ENCODE peak calls at places on chromosome 14, in five cellular contexts. X is lower leg skin, Q is GM06990, P is astrocyte, Z is fibroblast of villous mesenchyme. R is an unnamed sample.

GRCh38 chr14:32711103-32711680 is 227.5 kb upstream of the NPAS3 start:
- DNase-seq in P (peak), Z (peak), X (peak), Q (no peak), R (peak)

GRCh38 chr14:100775831-100776591 is 49.3 kb downstream of the DLK1 start:
- DNase-seq in Z (peak), Q (no peak), X (no peak), P (no peak), R (no peak)

GRCh38 chr14:106491851-106492250 is 965.5 kb downstream of the TMEM121 start:
- DNase-seq in X (no peak), Z (peak), P (no peak), Q (no peak), R (no peak)

GRCh38 chr14:105527381-105528196 is 1.2 kb downstream of the TMEM121 start:
- DNase-seq in P (no peak), Z (no peak), X (no peak), Q (no peak), R (no peak)

GRCh38 chr14:37145395-37145794 is 27.0 kb downstream of the SLC25A21 start:
- DNase-seq in X (no peak), Q (no peak), Z (no peak), P (no peak), R (no peak)

GRCh38 chr14:52052991-52053390 is 15.9 kb downstream of the NID2 start:
- DNase-seq in Z (peak), X (no peak), Q (no peak), P (peak), R (no peak)

GRCh38 chr14:37037636-37038387 is 134.6 kb downstream of the SLC25A21 start:
- DNase-seq in P (no peak), Q (no peak), X (no peak), Z (no peak), R (no peak)

GRCh38 chr14:23294734-23295561 is 7.7 kb downstream of the PPP1R3E start:
- DNase-seq in X (no peak), P (no peak), Q (no peak), Z (peak), R (peak)

GRCh38 chr14:55955175-55955574 is 163.0 kb upstream of the PELI2 start:
- DNase-seq in P (no peak), Q (no peak), Z (no peak), X (no peak), R (no peak)

GRCh38 chr14:42110167-42110566 is 503.5 kb downstream of the LRFN5 start:
- DNase-seq in Z (peak), P (peak), Q (no peak), X (no peak), R (peak)

GRCh38 chr14:104362761-104363605 is 216.6 kb upstream of the C14orf180 start:
- DNase-seq in Q (no peak), Z (no peak), X (no peak), P (no peak), R (no peak)

GRCh38 chr14:58828298-58828697 is 190.5 kb downstream of the DACT1 start:
- DNase-seq in Q (no peak), X (no peak), P (no peak), Z (no peak), R (no peak)

GRCh38 chr14:47857646-47858045 is 182.2 kb upstream of the MDGA2 start:
- DNase-seq in Z (no peak), Q (no peak), X (no peak), P (no peak), R (no peak)

GRCh38 chr14:36295642-36296627 is 24.5 kb downstream of the MBIP start:
- DNase-seq in Z (peak), P (no peak), Q (no peak), X (no peak), R (no peak)

GRCh38 chr14:53368714-53369191 is 215.6 kb upstream of the DDHD1 start:
- DNase-seq in Z (peak), Q (peak), X (no peak), P (peak), R (no peak)

GRCh38 chr14:23141706-23142467 is 22.8 kb upstream of the CEBPE start:
- DNase-seq in Q (no peak), X (no peak), Z (peak), P (peak), R (no peak)

GRCh38 chr14:57382283-57382682 is 8.1 kb upstream of the NAA30 start:
- DNase-seq in P (peak), Q (no peak), X (no peak), Z (peak), R (no peak)

GRCh38 chr14:80117876-80118275 is 93.4 kb downstream of the DIO2 start:
- DNase-seq in Q (no peak), P (no peak), X (no peak), Z (no peak), R (no peak)

GRCh38 chr14:61460853-61461611 is 139.7 kb downstream of the PRKCH start:
- DNase-seq in Q (no peak), X (peak), Z (no peak), P (no peak), R (no peak)

GRCh38 chr14:65229431-65230286 is 127.3 kb upstream of the MAX start:
- DNase-seq in Q (no peak), X (peak), P (peak), Z (peak), R (peak)

GRCh38 chr14:67423424-67423823 is 11.5 kb upstream of the PLEK2 start:
- DNase-seq in Z (no peak), Q (no peak), P (no peak), X (no peak), R (no peak)

GRCh38 chr14:73757876-73758391 is 43.8 kb upstream of the PNMA1 start:
- DNase-seq in Q (no peak), Z (no peak), X (peak), P (no peak), R (no peak)

GRCh38 chr14:86708846-86709339 is 1178.9 kb downstream of the FLRT2 start:
- DNase-seq in Q (no peak), P (no peak), X (no peak), Z (peak), R (no peak)

GRCh38 chr14:100610511-100611217 is 23.4 kb upstream of the BEGAIN start:
- DNase-seq in P (peak), Q (no peak), Z (no peak), X (no peak), R (no peak)

GRCh38 chr14:39426605-39427004 is 5.6 kb downstream of the FBXO33 start:
- DNase-seq in P (peak), Q (no peak), X (no peak), Z (peak), R (peak)
- TF ChIP-seq CTCF in P (peak), Q (no peak), X (no peak), Z (no peak), R (no peak)

GRCh38 chr14:21498540-21499526 is 12.3 kb downstream of the METTL3 start:
- DNase-seq in P (peak), Q (no peak), X (no peak), Z (peak), R (peak)
- H3K4me3 ChIP-seq in P (no peak), Q (no peak), X (no peak), Z (no peak), R (no peak)

GRCh38 chr14:54682578-54682977 is 115.7 kb downstream of the SAMD4A start:
- DNase-seq in P (no peak), Q (no peak), X (no peak), Z (peak), R (no peak)
- TF ChIP-seq CTCF in P (no peak), Q (no peak), X (no peak), Z (no peak), R (no peak)

GRCh38 chr14:94381149-94382030 is 7.0 kb downstream of the SERPINA1 start:
- DNase-seq in X (no peak), Z (no peak), Q (no peak), P (no peak), R (no peak)

GRCh38 chr14:94383777-94384176 is 4.6 kb downstream of the SERPINA1 start:
- DNase-seq in Q (no peak), X (no peak), Z (no peak), P (no peak), R (no peak)

GRCh38 chr14:94382099-94382498 is 6.3 kb downstream of the SERPINA1 start:
- DNase-seq in X (no peak), P (no peak), Z (no peak), Q (no peak), R (no peak)

GRCh38 chr14:94384342-94384741 is 4.1 kb downstream of the SERPINA1 start:
- DNase-seq in X (no peak), P (no peak), Q (no peak), Z (no peak), R (no peak)

GRCh38 chr14:94382684-94383663 is 5.4 kb downstream of the SERPINA1 start:
- DNase-seq in P (no peak), Q (no peak), Z (no peak), X (no peak), R (no peak)
- H3K4me3 ChIP-seq in P (no peak), Q (no peak), Z (no peak), X (no peak), R (no peak)

GRCh38 chr14:43541356-43541755 is 965.7 kb downstream of the FSCB start:
- DNase-seq in Z (no peak), Q (no peak), X (no peak), P (no peak), R (no peak)

GRCh38 chr14:43535231-43535838 is 971.7 kb downstream of the FSCB start:
- DNase-seq in Z (no peak), P (no peak), X (no peak), Q (no peak), R (no peak)

GRCh38 chr14:43540948-43541347 is 966.1 kb downstream of the FSCB start:
- DNase-seq in P (no peak), Q (no peak), Z (no peak), X (no peak), R (no peak)

GRCh38 chr14:43539210-43539609 is 967.9 kb downstream of the FSCB start:
- DNase-seq in X (peak), Z (peak), P (no peak), Q (no peak), R (no peak)
- TF ChIP-seq CTCF in X (no peak), Z (peak), P (peak), Q (no peak), R (no peak)

DNA sequence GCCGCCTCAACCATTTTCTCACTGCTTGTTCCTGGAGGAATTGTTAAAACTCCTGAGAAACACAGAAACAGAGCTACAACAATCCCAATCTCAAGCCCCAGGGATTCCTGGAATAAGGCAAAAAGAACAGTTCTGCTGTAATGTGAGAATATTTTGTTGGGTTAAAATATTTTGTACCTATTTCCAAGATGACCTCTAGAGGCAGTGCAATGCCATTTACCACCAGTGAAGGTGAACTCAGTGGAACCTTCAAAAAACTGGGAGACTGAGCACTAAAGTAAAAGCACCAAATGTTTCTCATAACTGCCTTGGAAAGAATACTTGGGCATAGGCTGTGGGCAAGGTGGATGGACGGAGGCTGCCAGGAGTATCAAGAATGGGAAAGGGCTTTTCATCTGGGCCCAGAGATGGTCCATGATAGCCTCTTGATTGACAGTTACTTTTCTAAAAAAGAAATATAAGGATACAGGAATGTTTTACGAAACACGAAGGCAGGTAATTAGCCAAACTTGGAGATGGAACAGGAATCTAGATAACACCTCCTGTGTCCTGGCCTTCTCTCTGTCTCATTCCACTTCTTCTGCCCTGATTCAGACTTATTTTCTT is 334.0 kb upstream of the FLRT2 start:
- DNase-seq in Q (no peak), Z (peak), X (no peak), P (no peak), R (no peak)
- H3K4me3 ChIP-seq in Q (no peak), Z (no peak), X (no peak), P (no peak), R (no peak)

GRCh38 chr14:90256354-90257131 is at the start of gene PSMC1:
- DNase-seq in Z (peak), P (peak), X (peak), Q (peak), R (peak)
- TF ChIP-seq CTCF in Z (no peak), P (no peak), X (no peak), Q (no peak), R (no peak)

DNA sequence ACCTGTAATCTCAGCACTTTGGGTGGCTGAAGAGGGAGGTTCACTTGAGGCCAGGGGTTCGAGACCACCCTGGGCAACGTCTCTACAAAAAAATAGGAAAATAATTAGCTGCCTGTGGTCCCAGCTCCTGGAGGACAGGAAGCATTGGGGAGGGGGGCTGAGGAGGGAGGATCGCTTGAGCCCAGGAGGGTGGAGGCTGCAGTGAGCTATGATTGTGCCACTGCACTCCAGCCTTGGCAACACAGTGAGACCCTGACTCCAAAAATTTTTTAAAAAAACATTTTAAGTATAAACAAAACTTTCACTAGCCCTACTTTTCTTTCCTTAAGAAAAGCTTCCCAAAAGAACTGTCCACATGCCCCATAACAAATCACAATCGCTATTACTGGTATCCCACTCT is 1.6 kb downstream of the L2HGDH start:
- DNase-seq in Z (no peak), P (no peak), X (no peak), Q (no peak), R (no peak)
- H3K4me3 ChIP-seq in Z (no peak), P (no peak), X (no peak), Q (no peak), R (no peak)

GRCh38 chr14:99430491-99430890 is 50.2 kb downstream of the SETD3 start:
- DNase-seq in Z (no peak), P (no peak), X (no peak), Q (no peak), R (peak)
- TF ChIP-seq CTCF in Z (peak), P (peak), X (no peak), Q (peak), R (peak)

R was measured in GM12865.